ENCODE peak calls at places on chromosomes 13 and 19, in nine cellular contexts. F is memory B cell; C is endothelial cell; G is stimulated activated CD8-positive, alpha-beta memory T cell treated with anti-CD3 and anti-CD28 coated beads, Interleukin-7, amount 100 ng/mL, for 1 hour; W is epithelial cell of prostate; X is activated naive CD8-positive, alpha-beta T cell treated with anti-CD3 and anti-CD28 coated beads, Interleukin-2, amount 50 U/mL, for 24 hours; A is left kidney; Y is uterus; O is activated CD4-positive, alpha-beta T cell treated with anti-CD3 and anti-CD28 coated beads, Interleukin-2, amount 10 ng/mL, durations not matched to agents 7 days and 5 days. P is an unnamed sample.

GRCh38 chr19:19068659-19069509 is 5.1 kb downstream of the SLC25A42 start:
- DNase-seq in W (no peak), Y (no peak), C (no peak), A (no peak), G (no peak), X (no peak), F (no peak), O (no peak), P (no peak)

GRCh38 chr19:35143231-35143715 is at the start of gene FXYD7:
- DNase-seq in X (no peak), Y (no peak), F (no peak), W (no peak), C (peak; percentile 26), O (no peak), A (peak; percentile 61), G (no peak), P (peak; percentile 38)

GRCh38 chr19:45998834-45999233 is 3.6 kb downstream of the CCDC61 start:
- DNase-seq in X (no peak), Y (no peak), A (no peak), F (no peak), W (no peak), C (no peak), G (no peak), O (no peak), P (no peak)

GRCh38 chr13:87087741-87088140 is 583.4 kb upstream of the SLITRK5 start:
- DNase-seq in O (no peak), C (no peak), A (no peak), Y (no peak), F (no peak), X (no peak), G (no peak), W (no peak), P (no peak)

GRCh38 chr13:39864221-39864620 is 208.8 kb downstream of the COG6 start:
- DNase-seq in O (no peak), F (no peak), C (no peak), G (no peak), X (no peak), Y (no peak), A (no peak), W (no peak), P (no peak)

GRCh38 chr13:91372813-91373420 is 25.4 kb downstream of the MIR17HG start:
- DNase-seq in A (no peak), O (no peak), X (no peak), Y (no peak), W (no peak), G (no peak), F (no peak), C (no peak), P (no peak)

GRCh38 chr19:40603071-40603718 is 2.0 kb downstream of the LTBP4 start:
- DNase-seq in O (no peak), A (no peak), X (no peak), C (no peak), F (no peak), Y (no peak), G (no peak), W (no peak), P (peak; percentile 46)

GRCh38 chr19:40139533-40140287 is 49.0 kb upstream of the ZNF780A start:
- DNase-seq in X (no peak), C (no peak), Y (no peak), G (no peak), F (no peak), A (peak; percentile 63), O (peak; percentile 30), W (no peak), P (no peak)

GRCh38 chr19:14198384-14199376 is 7.3 kb downstream of the ADGRL1 start:
- DNase-seq in X (no peak), O (no peak), W (no peak), Y (no peak), F (no peak), A (no peak), G (no peak), C (no peak), P (no peak)

GRCh38 chr19:15025237-15025636 is 24.0 kb upstream of the CASP14 start:
- DNase-seq in O (no peak), Y (no peak), G (no peak), C (no peak), W (no peak), X (no peak), F (no peak), A (peak; percentile 7), P (peak; percentile 47)

GRCh38 chr19:15379996-15380647 is 535 bp upstream of the AKAP8 start:
- DNase-seq in G (no peak), X (no peak), Y (no peak), W (peak; percentile 22), F (no peak), O (peak; percentile 51), A (peak; percentile 89), C (peak; percentile 66), P (peak; percentile 58)

GRCh38 chr13:110625771-110626321 is 10.5 kb downstream of the NAXD start:
- DNase-seq in G (no peak), Y (no peak), A (peak; percentile 75), F (no peak), C (no peak), W (no peak), O (no peak), X (no peak), P (no peak)

GRCh38 chr19:34067861-34068271 is 104.4 kb upstream of the LSM14A start:
- DNase-seq in O (no peak), X (no peak), C (no peak), F (no peak), G (no peak), A (no peak), W (no peak), Y (no peak), P (no peak)

GRCh38 chr19:4678881-4679379 is 8.8 kb upstream of the MYDGF start:
- DNase-seq in O (no peak), F (no peak), A (peak; percentile 45), C (peak; percentile 32), Y (peak; percentile 47), W (no peak), G (no peak), X (peak; percentile 22), P (no peak)

GRCh38 chr13:106213028-106213427 is 322.4 kb downstream of the EFNB2 start:
- DNase-seq in W (no peak), Y (no peak), C (no peak), X (no peak), F (no peak), O (no peak), G (no peak), A (no peak), P (no peak)

GRCh38 chr13:59673301-59673700 is 490.4 kb downstream of the DIAPH3 start:
- DNase-seq in C (no peak), G (no peak), X (no peak), A (no peak), F (no peak), O (no peak), W (no peak), Y (no peak), P (no peak)

GRCh38 chr19:16615788-16616187 is 12.2 kb downstream of the MED26 start:
- DNase-seq in W (no peak), O (no peak), G (no peak), A (no peak), F (no peak), Y (no peak), C (no peak), X (no peak), P (no peak)

GRCh38 chr19:16112778-16113177 is 1.1 kb downstream of the RAB8A start:
- DNase-seq in Y (no peak), A (no peak), G (no peak), X (no peak), F (no peak), W (no peak), O (no peak), C (no peak), P (no peak)

GRCh38 chr19:31119951-31120690 is 229.1 kb downstream of the TSHZ3 start:
- DNase-seq in X (no peak), C (no peak), O (no peak), Y (no peak), F (no peak), W (no peak), A (no peak), G (no peak), P (no peak)

GRCh38 chr19:3682741-3683404 is 17.4 kb downstream of the PIP5K1C start:
- DNase-seq in F (no peak), Y (peak; percentile 66), G (no peak), A (peak; percentile 69), X (no peak), O (no peak), W (no peak), C (no peak), P (no peak)

GRCh38 chr13:51269039-51269438 is 46.8 kb downstream of the FAM124A start:
- DNase-seq in O (no peak), F (no peak), W (no peak), G (no peak), A (no peak), C (no peak), X (no peak), Y (no peak), P (no peak)

GRCh38 chr13:53150568-53150967 is 122.0 kb downstream of the OLFM4 start:
- DNase-seq in O (no peak), A (no peak), F (no peak), W (no peak), C (no peak), X (no peak), Y (no peak), G (no peak), P (no peak)

GRCh38 chr19:2381151-2381822 is 21.2 kb downstream of the TMPRSS9 start:
- DNase-seq in W (no peak), X (no peak), O (no peak), Y (no peak), G (no peak), C (no peak), F (no peak), A (peak; percentile 84), P (no peak)

GRCh38 chr19:13091400-13092161 is 11.1 kb downstream of the LYL1 start:
- DNase-seq in X (no peak), O (no peak), A (peak; percentile 79), G (no peak), F (no peak), W (no peak), Y (peak; percentile 81), C (no peak), P (no peak)

GRCh38 chr13:24270639-24271131 is 38.7 kb upstream of the C1QTNF9 start:
- DNase-seq in W (no peak), G (no peak), X (peak; percentile 54), F (peak; percentile 41), A (peak; percentile 75), Y (peak; percentile 39), O (peak; percentile 67), C (no peak), P (no peak)